ENCODE peak calls at places on chromosomes 13 and 19, in five cellular contexts. L is D721Med, K is IMR-90, O is activated B cell treated with CpG ODN at 0.5 μM for 24 hours, A is astrocyte of the spinal cord. G is an unnamed sample.
A peak's percentile ranks its signal among the peaks of the same experiment; 100 is the strongest.

GRCh38 chr19:34943861-34944573 is 17.3 kb downstream of the ZNF30 start:
- DNase-seq in L (no peak), K (no peak), O (no peak), A (no peak), G (no peak)

GRCh38 chr13:90238433-90238832 is 1109.1 kb upstream of the MIR17HG start:
- DNase-seq in L (no peak), K (no peak), O (no peak), A (peak; percentile 29), G (no peak)

GRCh38 chr19:4897146-4897545 is 5.5 kb downstream of the ARRDC5 start:
- DNase-seq in L (no peak), K (no peak), O (no peak), A (no peak), G (no peak)

GRCh38 chr19:42022616-42023015 is 28.6 kb upstream of the ATP1A3 start:
- DNase-seq in L (no peak), K (no peak), O (no peak), A (no peak), G (no peak)

GRCh38 chr13:94416454-94417080 is 62.9 kb downstream of the DCT start:
- DNase-seq in L (no peak), K (peak; percentile 24), O (no peak), A (no peak), G (no peak)

GRCh38 chr13:43405457-43405856 is 381.3 kb downstream of the ENOX1 start:
- DNase-seq in L (no peak), K (peak; percentile 74), O (no peak), A (peak; percentile 78), G (no peak)

GRCh38 chr19:15191982-15192381 is 8.8 kb downstream of the NOTCH3 start:
- DNase-seq in L (no peak), K (no peak), O (no peak), A (no peak), G (no peak)

GRCh38 chr19:12938536-12939291 is at the start of gene CALR:
- DNase-seq in L (no peak), K (no peak), O (no peak), A (no peak), G (no peak)

GRCh38 chr19:19420570-19421301 is 15.3 kb downstream of the GATAD2A start:
- DNase-seq in L (no peak), K (no peak), O (no peak), A (no peak), G (no peak)

GRCh38 chr13:37652596-37652995 is 54.0 kb upstream of the POSTN start:
- DNase-seq in L (no peak), K (peak; percentile 58), O (no peak), A (no peak), G (no peak)

GRCh38 chr13:92769064-92769463 is 457.5 kb upstream of the GPC6 start:
- DNase-seq in L (no peak), K (peak; percentile 4), O (no peak), A (no peak), G (no peak)

GRCh38 chr19:16594131-16594586 is 21.9 kb upstream of the SLC35E1 start:
- DNase-seq in L (no peak), K (no peak), O (peak; percentile 54), A (no peak), G (no peak)

GRCh38 chr13:97856001-97856675 is 97.3 kb upstream of the IPO5 start:
- DNase-seq in L (no peak), K (no peak), O (no peak), A (no peak), G (no peak)

GRCh38 chr13:26561636-26562537 is 4.4 kb downstream of the WASF3 start:
- DNase-seq in L (no peak), K (peak; percentile 84), O (no peak), A (peak; percentile 60), G (no peak)

GRCh38 chr13:39688699-39689405 is 33.4 kb downstream of the COG6 start:
- DNase-seq in L (no peak), K (peak; percentile 54), O (no peak), A (peak; percentile 33), G (peak; percentile 8)

GRCh38 chr19:15672580-15673175 is at the start of gene CYP4F12:
- DNase-seq in L (no peak), K (no peak), O (no peak), A (no peak), G (no peak)

GRCh38 chr13:46198794-46199193 is 12.9 kb upstream of the LRRC63 start:
- DNase-seq in L (no peak), K (no peak), O (no peak), A (no peak), G (no peak)

GRCh38 chr13:76980075-76980718 is 11.7 kb upstream of the CLN5 start:
- DNase-seq in L (peak; percentile 90), K (peak; percentile 24), O (peak; percentile 84), A (peak; percentile 46), G (peak; percentile 93)

GRCh38 chr13:80010846-80011245 is 330.1 kb downstream of the SPRY2 start:
- DNase-seq in L (no peak), K (no peak), O (no peak), A (no peak), G (no peak)

GRCh38 chr13:44471686-44472085 is 98.1 kb downstream of the SERP2 start:
- DNase-seq in L (no peak), K (peak; percentile 58), O (no peak), A (peak; percentile 35), G (no peak)

GRCh38 chr13:114032121-114032799 is 58.4 kb upstream of the C13orf46 start:
- DNase-seq in L (no peak), K (peak; percentile 75), O (no peak), A (peak; percentile 70), G (no peak)

GRCh38 chr19:38734426-38735256 is 9.6 kb downstream of the CAPN12 start:
- DNase-seq in L (no peak), K (no peak), O (peak; percentile 38), A (peak; percentile 45), G (peak; percentile 63)

GRCh38 chr19:43586346-43586745 is 9.6 kb downstream of the IRGQ start:
- DNase-seq in L (no peak), K (no peak), O (no peak), A (no peak), G (no peak)

GRCh38 chr19:571127-571974 is 1.0 kb upstream of the BSG start:
- DNase-seq in L (no peak), K (peak; percentile 35), O (peak; percentile 47), A (no peak), G (peak; percentile 53)

GRCh38 chr19:1992759-1993260 is 22.7 kb downstream of the BTBD2 start:
- DNase-seq in L (no peak), K (no peak), O (no peak), A (no peak), G (no peak)

GRCh38 chr19:58227964-58228583 is 640 bp upstream of the ZNF544 start:
- DNase-seq in L (no peak), K (no peak), O (no peak), A (no peak), G (peak; percentile 32)

GRCh38 chr19:17968376-17968775 is 1.5 kb downstream of the KCNN1 start:
- DNase-seq in L (no peak), K (no peak), O (no peak), A (no peak), G (no peak)

GRCh38 chr19:8575467-8575997 is 1.7 kb downstream of the MYO1F start:
- DNase-seq in L (no peak), K (peak; percentile 35), O (no peak), A (peak; percentile 55), G (no peak)

GRCh38 chr13:32256243-32256642 is 58.9 kb downstream of the ZAR1L start:
- DNase-seq in L (no peak), K (no peak), O (no peak), A (no peak), G (no peak)

GRCh38 chr13:25406377-25406776 is 34.6 kb downstream of the ATP8A2 start:
- DNase-seq in L (no peak), K (no peak), O (no peak), A (no peak), G (no peak)
- TF ChIP-seq CTCF in L (peak; percentile 16), K (no peak), O (no peak), A (no peak), G (no peak)

GRCh38 chr19:49340069-49340864 is 5.1 kb downstream of the CD37 start:
- DNase-seq in L (peak; percentile 99), K (no peak), O (peak; percentile 93), A (no peak), G (peak; percentile 94)
- TF ChIP-seq CTCF in L (no peak), K (no peak), O (no peak), A (no peak), G (no peak)

DNA sequence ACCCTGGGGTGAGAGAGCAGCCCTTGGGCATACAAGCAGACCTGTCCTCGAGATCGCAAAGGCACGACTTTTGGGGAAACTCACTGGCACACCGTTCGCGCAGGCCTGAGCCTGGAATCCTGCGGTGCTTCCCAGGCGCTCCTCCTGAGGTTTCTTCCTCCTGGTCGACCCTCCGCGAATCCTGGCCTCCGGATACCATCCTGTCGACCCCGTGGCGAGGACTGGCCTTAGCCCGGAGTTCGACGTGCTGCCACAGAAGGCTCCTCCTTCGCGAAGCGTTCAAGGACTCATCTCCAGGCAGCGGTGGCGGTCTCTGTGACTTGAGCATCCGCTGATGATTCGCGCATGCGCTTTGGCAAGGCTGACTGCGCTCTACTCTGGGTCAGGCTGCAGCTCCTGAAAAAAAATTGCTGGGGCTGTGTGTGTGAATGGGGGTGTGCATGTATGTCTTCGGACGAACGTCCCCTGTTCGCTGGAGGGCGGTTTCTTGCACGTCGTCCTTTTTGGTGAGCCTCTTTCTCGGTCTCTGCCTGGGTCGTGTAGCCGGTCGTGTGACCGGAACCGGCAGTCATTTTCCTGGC is 64.4 kb upstream of the ZNF527 start:
- DNase-seq in L (no peak), K (no peak), O (no peak), A (no peak), G (no peak)
- TF ChIP-seq CTCF in L (no peak), K (no peak), O (no peak), A (no peak), G (no peak)

GRCh38 chr13:111095911-111096501 is 19.1 kb upstream of the ARHGEF7 start:
- DNase-seq in L (no peak), K (no peak), O (no peak), A (no peak), G (no peak)

GRCh38 chr13:111095031-111095840 is 19.9 kb upstream of the ARHGEF7 start:
- DNase-seq in L (no peak), K (no peak), O (no peak), A (no peak), G (no peak)

GRCh38 chr13:111092685-111093084 is 22.4 kb upstream of the ARHGEF7 start:
- DNase-seq in L (no peak), K (no peak), O (no peak), A (no peak), G (no peak)

GRCh38 chr13:111093136-111093535 is 22.0 kb upstream of the ARHGEF7 start:
- DNase-seq in L (no peak), K (no peak), O (no peak), A (no peak), G (no peak)

DNA sequence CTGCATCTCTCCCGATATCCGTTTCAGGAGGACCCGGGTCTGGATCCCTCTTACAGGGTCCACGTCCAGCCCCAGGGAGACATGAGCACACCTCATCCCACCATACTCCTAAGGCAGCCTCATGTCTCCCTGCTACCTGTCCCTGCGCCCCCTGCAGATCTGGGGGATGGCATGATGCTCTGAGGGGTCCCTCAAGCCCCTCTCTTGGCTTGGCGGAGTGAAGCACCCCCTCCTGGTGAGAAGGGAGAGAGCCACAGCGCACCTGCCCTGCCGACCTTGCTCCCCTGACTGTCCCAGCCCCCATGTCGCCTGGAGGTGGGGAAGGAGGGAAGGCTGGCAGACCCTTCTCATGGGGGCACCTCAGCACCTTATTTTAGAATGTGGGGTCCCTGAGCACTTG is 21.5 kb upstream of the ARHGEF7 start:
- DNase-seq in L (no peak), K (no peak), O (no peak), A (no peak), G (no peak)
- TF ChIP-seq CTCF in L (no peak), K (no peak), O (no peak), A (no peak), G (no peak)

GRCh38 chr13:112154301-112155060 is 87.5 kb downstream of the SOX1 start:
- DNase-seq in L (no peak), K (no peak), O (no peak), A (no peak), G (no peak)
- TF ChIP-seq CTCF in L (no peak), K (no peak), O (no peak), A (no peak), G (no peak)